ENCODE peak calls at places on chromosome 12, in ten cellular contexts. Q is esophagus muscularis mucosa, X is A549, T is heart left ventricle, N is uterus, F is body of pancreas, I is right lobe of liver, L is IMR-90, G is HCT116, Y is ovary. P is an unnamed sample. For H3K9me3, the result is how much of the 10 kb centered on the place peaks cover.

GRCh38 chr12:117189725-117190209 is 503 bp downstream of the FBXO21 start:
- DNase-seq in Q (no peak), X (peak), T (peak), N (peak), F (peak), I (peak), L (peak), G (no peak), Y (peak), P (no peak)

GRCh38 chr12:129868566-129868965 is 35.3 kb downstream of the TMEM132D start:
- DNase-seq in Q (peak), X (no peak), T (no peak), N (no peak), F (no peak), I (no peak), L (no peak), G (no peak), Y (no peak), P (no peak)

GRCh38 chr12:29733060-29733459 is 50.7 kb downstream of the TMTC1 start:
- DNase-seq in Q (no peak), X (no peak), T (no peak), N (no peak), F (no peak), I (no peak), L (peak), G (no peak), Y (no peak), P (no peak)

GRCh38 chr12:55724940-55725309 is 3.9 kb downstream of the CD63 start:
- DNase-seq in Q (no peak), X (no peak), T (no peak), N (no peak), F (no peak), I (no peak), L (no peak), G (no peak), Y (no peak), P (no peak)

GRCh38 chr12:8637244-8637643 is 24.6 kb upstream of the AICDA start:
- DNase-seq in Q (no peak), X (no peak), T (no peak), N (no peak), F (no peak), I (no peak), L (no peak), G (no peak), Y (no peak), P (no peak)

GRCh38 chr12:50061172-50061571 is 3.8 kb downstream of the ASIC1 start:
- DNase-seq in Q (no peak), X (no peak), T (no peak), N (no peak), F (no peak), I (no peak), L (no peak), G (no peak), Y (no peak), P (no peak)

GRCh38 chr12:96237465-96238077 is 43.4 kb downstream of the ELK3 start:
- DNase-seq in Q (peak), X (no peak), T (no peak), N (peak), F (no peak), I (no peak), L (peak), G (no peak), Y (peak), P (no peak)

GRCh38 chr12:94925729-94926128 is 77.8 kb downstream of the NDUFA12 start:
- DNase-seq in Q (no peak), X (no peak), T (no peak), N (no peak), F (no peak), I (no peak), L (no peak), G (no peak), Y (no peak), P (no peak)

GRCh38 chr12:104133861-104134260 is 4.1 kb downstream of the NFYB start:
- DNase-seq in Q (no peak), X (no peak), T (no peak), N (no peak), F (no peak), I (no peak), L (peak), G (no peak), Y (no peak), P (no peak)

GRCh38 chr12:83826112-83826511 is 1086.5 kb downstream of the SLC6A15 start:
- DNase-seq in Q (no peak), X (peak), T (no peak), N (no peak), F (peak), I (no peak), L (peak), G (peak), Y (no peak), P (no peak)

GRCh38 chr12:22334696-22335290 is at the start of gene ST8SIA1:
- DNase-seq in Q (no peak), X (no peak), T (peak), N (peak), F (peak), I (no peak), L (no peak), G (no peak), Y (peak), P (peak)

GRCh38 chr12:46572644-46573630 is 200.4 kb upstream of the SLC38A2 start:
- DNase-seq in Q (no peak), X (no peak), T (no peak), N (no peak), F (no peak), I (no peak), L (no peak), G (no peak), Y (no peak), P (no peak)

GRCh38 chr12:92943482-92944250 is 14.6 kb upstream of the EEA1 start:
- DNase-seq in Q (no peak), X (no peak), T (no peak), N (no peak), F (no peak), I (no peak), L (peak), G (no peak), Y (no peak), P (no peak)

GRCh38 chr12:48061943-48062719 is 43.7 kb downstream of the SENP1 start:
- DNase-seq in Q (no peak), X (no peak), T (no peak), N (no peak), F (no peak), I (no peak), L (no peak), G (no peak), Y (no peak), P (no peak)

GRCh38 chr12:14893471-14894250 is 8.0 kb upstream of the MGP start:
- DNase-seq in Q (no peak), X (no peak), T (no peak), N (no peak), F (no peak), I (no peak), L (peak), G (no peak), Y (no peak), P (no peak)

GRCh38 chr12:44377443-44378160 is 498.5 kb downstream of the NELL2 start:
- DNase-seq in Q (no peak), X (no peak), T (no peak), N (no peak), F (no peak), I (no peak), L (no peak), G (no peak), Y (no peak), P (no peak)

GRCh38 chr12:52045794-52046199 is 5.4 kb upstream of the NR4A1 start:
- DNase-seq in Q (no peak), X (peak), T (peak), N (peak), F (no peak), I (no peak), L (no peak), G (no peak), Y (no peak), P (no peak)

GRCh38 chr12:120720234-120720968 is 5.2 kb upstream of the ACADS start:
- DNase-seq in Q (no peak), X (peak), T (no peak), N (no peak), F (no peak), I (no peak), L (peak), G (no peak), Y (no peak), P (no peak)

GRCh38 chr12:55036326-55036725 is 16.6 kb downstream of the NEUROD4 start:
- DNase-seq in Q (no peak), X (no peak), T (no peak), N (no peak), F (no peak), I (no peak), L (no peak), G (no peak), Y (no peak), P (no peak)

GRCh38 chr12:131133015-131133905 is 179.6 kb downstream of the ADGRD1 start:
- DNase-seq in Q (no peak), X (no peak), T (no peak), N (peak), F (no peak), I (no peak), L (no peak), G (no peak), Y (peak), P (no peak)

GRCh38 chr12:12786716-12787601 is 1.5 kb downstream of the APOLD1 start:
- DNase-seq in Q (no peak), X (peak), T (peak), N (peak), F (peak), I (peak), L (peak), G (no peak), Y (peak), P (peak)
- TF ChIP-seq POLR2A in Q (peak), X (peak), T (no peak), N (peak), F (peak), I (peak), L (no peak), G (no peak), Y (peak), P (peak)

DNA sequence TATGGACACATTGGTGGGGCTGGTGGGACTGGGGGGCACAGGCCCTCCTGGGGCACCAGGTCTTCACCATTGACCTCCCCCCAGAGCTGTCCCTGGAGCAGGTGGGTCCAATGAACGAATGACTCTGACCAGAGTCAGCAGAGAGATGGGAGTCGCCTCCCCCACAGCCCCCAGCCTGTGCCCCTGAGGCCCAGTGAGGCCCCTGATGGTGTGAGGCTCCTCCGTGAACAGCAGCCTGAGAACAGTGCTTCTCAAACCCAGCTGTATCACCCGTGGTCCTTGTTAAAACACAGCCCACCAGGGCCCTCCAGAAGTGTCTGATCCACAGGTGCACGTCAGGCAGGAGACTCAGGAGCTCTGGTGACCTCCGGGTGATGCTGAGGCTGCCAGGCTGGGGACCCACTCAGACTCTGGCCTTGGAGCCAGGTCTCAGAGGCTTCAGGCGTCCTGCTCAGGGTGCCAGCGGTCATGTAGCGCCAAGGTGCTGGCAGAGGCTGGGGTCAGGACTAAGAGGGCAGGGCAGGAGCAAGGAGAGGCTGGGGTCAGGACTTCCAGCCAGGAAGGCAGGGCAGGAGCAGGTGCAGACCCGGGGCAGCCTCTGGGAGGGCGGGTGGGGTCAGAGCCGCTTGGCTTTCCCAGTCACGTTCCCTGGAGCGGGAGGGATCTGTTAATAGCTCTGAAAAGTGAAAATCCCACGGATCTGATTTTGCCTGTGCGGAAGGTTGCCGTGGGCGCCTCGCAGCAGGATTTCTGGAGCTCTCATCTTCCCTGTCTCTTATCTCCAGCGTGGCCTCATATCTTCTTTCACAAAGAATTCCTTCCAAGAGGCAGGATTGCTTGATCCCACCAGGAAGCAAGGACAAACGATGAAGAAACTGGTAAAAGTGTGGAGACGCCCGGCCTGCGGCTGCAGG is 35.0 kb downstream of the GALNT9 start:
- DNase-seq in Q (no peak), X (no peak), T (peak), N (no peak), F (no peak), I (peak), L (no peak), G (no peak), Y (no peak), P (no peak)
- H3K9me3 ChIP-seq in Q (under half), X (under half), T (under half), N (under half), F (under half), I (under half), L (under half), G (under half), Y (under half), P (under half)

GRCh38 chr12:53990311-53991076 is 5.5 kb downstream of the HOXC10 start:
- DNase-seq in Q (no peak), X (no peak), T (no peak), N (no peak), F (no peak), I (no peak), L (no peak), G (no peak), Y (peak), P (no peak)

GRCh38 chr12:53991077-53991460 is 6.1 kb downstream of the HOXC10 start:
- DNase-seq in Q (no peak), X (no peak), T (no peak), N (no peak), F (no peak), I (no peak), L (no peak), G (no peak), Y (no peak), P (no peak)

GRCh38 chr12:53987748-53988147 is 2.8 kb downstream of the HOXC10 start:
- DNase-seq in Q (no peak), X (no peak), T (no peak), N (no peak), F (no peak), I (no peak), L (no peak), G (no peak), Y (no peak), P (no peak)

GRCh38 chr12:53988519-53989226 is 3.7 kb downstream of the HOXC10 start:
- DNase-seq in Q (no peak), X (no peak), T (no peak), N (no peak), F (no peak), I (no peak), L (no peak), G (no peak), Y (no peak), P (no peak)

GRCh38 chr12:53989227-53990113 is 4.5 kb downstream of the HOXC10 start:
- DNase-seq in Q (no peak), X (peak), T (no peak), N (no peak), F (no peak), I (no peak), L (peak), G (no peak), Y (peak), P (peak)
- H3K4me3 ChIP-seq in Q (no peak), X (peak), T (no peak), N (no peak), F (no peak), I (no peak), L (no peak), G (peak), Y (no peak), P (no peak)

GRCh38 chr12:109270494-109270893 is 38.6 kb downstream of the FOXN4 start:
- DNase-seq in Q (no peak), X (no peak), T (no peak), N (no peak), F (no peak), I (no peak), L (no peak), G (no peak), Y (no peak), P (no peak)
- TF ChIP-seq POLR2A in Q (no peak), X (no peak), T (no peak), N (no peak), F (no peak), I (no peak), L (no peak), G (no peak), Y (no peak), P (no peak)

GRCh38 chr12:34188974-34189373 is 166.7 kb downstream of the ALG10 start:
- DNase-seq in Q (no peak), X (no peak), T (no peak), N (no peak), F (no peak), I (no peak), L (no peak), G (no peak), Y (no peak), P (no peak)
- H3K9me3 ChIP-seq in Q (under half), X (under half), T (under half), N (under half), F (under half), I (under half), L (under half), G (under half), Y (under half), P (under half)

DNA sequence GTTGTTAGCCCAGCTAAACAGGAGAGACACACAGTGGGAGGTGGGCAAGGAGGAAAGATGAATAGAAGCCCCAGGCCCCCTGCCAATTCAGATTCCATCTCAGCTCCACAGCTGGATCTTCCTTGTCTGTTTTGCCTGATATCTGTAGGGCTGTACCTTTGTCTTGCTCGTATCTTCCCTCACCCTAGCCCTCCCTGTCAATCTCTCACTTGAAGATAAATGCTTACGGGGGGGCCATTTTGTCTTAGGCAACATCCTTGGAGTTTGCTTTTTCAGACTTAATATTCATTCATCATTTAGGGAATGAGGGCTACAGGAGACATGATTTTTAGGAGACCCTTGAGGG is 2.4 kb downstream of the KIF5A start:
- DNase-seq in Q (no peak), X (no peak), T (no peak), N (no peak), F (no peak), I (no peak), L (no peak), G (no peak), Y (peak), P (no peak)
- H3K4me3 ChIP-seq in Q (no peak), X (no peak), T (no peak), N (no peak), F (no peak), I (no peak), L (no peak), G (no peak), Y (no peak), P (no peak)

GRCh38 chr12:111597731-111598636 is 1.1 kb downstream of the ATXN2 start:
- DNase-seq in Q (no peak), X (peak), T (peak), N (peak), F (peak), I (peak), L (no peak), G (no peak), Y (peak), P (peak)
- TF ChIP-seq POLR2A in Q (no peak), X (peak), T (no peak), N (no peak), F (no peak), I (no peak), L (no peak), G (no peak), Y (peak), P (peak)